ENCODE peak calls at places on chromosomes 13 and 19, in nine cellular contexts. J, B, T, G, Y, C, Q, X and N are unnamed samples.

GRCh38 chr13:99226493-99226892 is 25.8 kb downstream of the UBAC2 start:
- DNase-seq in Y (no peak), J (no peak), G (no peak), T (no peak), C (no peak), Q (no peak), X (no peak), B (no peak), N (no peak)

GRCh38 chr13:26710166-26710565 is 50.4 kb downstream of the GPR12 start:
- DNase-seq in Y (no peak), C (no peak), B (no peak), X (no peak), Q (no peak), J (no peak), T (no peak), G (no peak), N (no peak)

GRCh38 chr13:110306960-110307696 is at the start of the genes COL4A1 and COL4A2:
- DNase-seq in X (peak), T (no peak), Q (peak), J (peak), G (no peak), B (peak), C (no peak), Y (peak), N (peak)

GRCh38 chr19:7848779-7849457 is 18.9 kb downstream of the EVI5L start:
- DNase-seq in T (no peak), B (no peak), Y (no peak), X (no peak), C (no peak), G (no peak), Q (no peak), J (no peak), N (no peak)

GRCh38 chr13:79307866-79308298 is 98.2 kb downstream of the RBM26 start:
- DNase-seq in T (no peak), C (peak), G (no peak), Q (peak), B (peak), Y (no peak), J (peak), X (no peak), N (no peak)

GRCh38 chr13:43298799-43299198 is 275.4 kb downstream of the DNAJC15 start:
- DNase-seq in Q (no peak), B (no peak), G (no peak), J (no peak), T (no peak), Y (no peak), C (no peak), X (no peak), N (no peak)

GRCh38 chr13:29435125-29435911 is 160.2 kb downstream of the SLC7A1 start:
- DNase-seq in Q (peak), J (peak), C (no peak), B (peak), X (no peak), G (peak), T (no peak), Y (no peak), N (no peak)

GRCh38 chr13:62320129-62320724 is 904.6 kb upstream of the PCDH20 start:
- DNase-seq in B (peak), J (peak), Q (no peak), C (no peak), T (peak), Y (peak), G (peak), X (no peak), N (no peak)

GRCh38 chr13:114078501-114079451 is 53.6 kb downstream of the RASA3 start:
- DNase-seq in J (peak), X (peak), Q (peak), T (no peak), B (no peak), C (no peak), Y (no peak), G (no peak), N (no peak)

GRCh38 chr19:36049080-36049698 is 4.9 kb downstream of the THAP8 start:
- DNase-seq in X (no peak), Y (no peak), B (no peak), T (no peak), Q (no peak), J (no peak), C (no peak), G (peak), N (no peak)

GRCh38 chr13:107185889-107186288 is 618.0 kb upstream of the ARGLU1 start:
- DNase-seq in C (no peak), J (no peak), Y (no peak), G (no peak), Q (no peak), B (peak), X (no peak), T (no peak), N (no peak)

GRCh38 chr19:48196933-48197665 is 26.6 kb downstream of the ZSWIM9 start:
- DNase-seq in T (no peak), C (no peak), X (peak), B (no peak), J (no peak), Y (no peak), Q (no peak), G (no peak), N (no peak)

GRCh38 chr19:19420570-19421301 is 15.3 kb downstream of the GATAD2A start:
- DNase-seq in T (no peak), Q (no peak), B (no peak), C (peak), G (no peak), J (no peak), X (no peak), Y (no peak), N (no peak)

GRCh38 chr13:21310220-21310619 is 133.8 kb downstream of the MRPL57 start:
- DNase-seq in T (no peak), X (no peak), C (no peak), Y (no peak), G (no peak), J (peak), B (no peak), Q (no peak), N (no peak)

GRCh38 chr19:872266-872951 is 12.9 kb downstream of the CFD start:
- DNase-seq in B (no peak), C (peak), T (no peak), G (no peak), X (peak), J (no peak), Q (no peak), Y (no peak), N (peak)

GRCh38 chr13:92573467-92574057 is 653.0 kb upstream of the GPC6 start:
- DNase-seq in J (peak), Y (peak), G (no peak), Q (no peak), B (peak), X (no peak), C (no peak), T (no peak), N (peak)